ENCODE peak calls at places on chromosomes 11 and 22, in four cellular contexts. One of them, this sample, is unnamed.

GRCh38 chr11:45710561-45710960 is 45.1 kb upstream of the CHST1 start:
- DNase-seq in GM12891: no peak
- DNase-seq in K562: no peak
- DNase-seq in GM12878: no peak
- DNase-seq in this sample: no peak

GRCh38 chr11:32090774-32091370 is at the start of gene RCN1:
- DNase-seq in GM12891: peak; percentile 54
- DNase-seq in K562: peak; percentile 51
- DNase-seq in GM12878: no peak
- DNase-seq in this sample: peak; percentile 16

GRCh38 chr22:23047265-23047664 is 23.1 kb upstream of the GNAZ start:
- DNase-seq in GM12891: no peak
- DNase-seq in K562: no peak
- DNase-seq in GM12878: no peak
- DNase-seq in this sample: no peak

GRCh38 chr11:36454991-36455611 is 55.0 kb downstream of the TRAF6 start:
- DNase-seq in GM12891: no peak
- DNase-seq in K562: no peak
- DNase-seq in GM12878: no peak
- DNase-seq in this sample: no peak

GRCh38 chr22:41752011-41752975 is 48.2 kb upstream of the CCDC134 start:
- DNase-seq in GM12891: no peak
- DNase-seq in K562: no peak
- DNase-seq in GM12878: peak; percentile 66
- DNase-seq in this sample: no peak

GRCh38 chr11:35735903-35736302 is 73.3 kb downstream of the TRIM44 start:
- DNase-seq in GM12891: no peak
- DNase-seq in K562: no peak
- DNase-seq in GM12878: no peak
- DNase-seq in this sample: no peak

GRCh38 chr11:27358306-27358705 is 4.7 kb downstream of the CCDC34 start:
- DNase-seq in GM12891: no peak
- DNase-seq in K562: no peak
- DNase-seq in GM12878: no peak
- DNase-seq in this sample: peak; percentile 46

GRCh38 chr11:30917859-30918478 is 331.8 kb upstream of the MPPED2 start:
- DNase-seq in GM12891: peak; percentile 7
- DNase-seq in K562: peak; percentile 35
- DNase-seq in GM12878: no peak
- DNase-seq in this sample: no peak

GRCh38 chr22:19546680-19547079 is 22.5 kb upstream of the CLDN5 start:
- DNase-seq in GM12891: no peak
- DNase-seq in K562: no peak
- DNase-seq in GM12878: no peak
- DNase-seq in this sample: peak; percentile 59

GRCh38 chr11:32003335-32003734 is 87.5 kb upstream of the RCN1 start:
- DNase-seq in GM12891: no peak
- DNase-seq in K562: no peak
- DNase-seq in GM12878: no peak
- DNase-seq in this sample: no peak

GRCh38 chr22:22215659-22216449 is 28.7 kb upstream of the VPREB1 start:
- DNase-seq in GM12891: no peak
- DNase-seq in K562: no peak
- DNase-seq in GM12878: no peak
- DNase-seq in this sample: no peak

GRCh38 chr11:66190776-66191175 is 77.7 kb upstream of the RAB1B start:
- DNase-seq in GM12891: no peak
- DNase-seq in K562: no peak
- DNase-seq in GM12878: no peak
- DNase-seq in this sample: no peak

GRCh38 chr22:35034963-35035362 is 31.0 kb upstream of the ISX start:
- DNase-seq in GM12891: no peak
- DNase-seq in K562: no peak
- DNase-seq in GM12878: no peak
- DNase-seq in this sample: no peak

GRCh38 chr22:30240541-30241417 is 5.8 kb downstream of the LIF start:
- DNase-seq in GM12891: no peak
- DNase-seq in K562: no peak
- DNase-seq in GM12878: no peak
- DNase-seq in this sample: no peak

GRCh38 chr22:37242395-37242918 is 1.6 kb downstream of the RAC2 start:
- DNase-seq in GM12891: peak; percentile 80
- DNase-seq in K562: peak; percentile 78
- DNase-seq in GM12878: peak; percentile 92
- DNase-seq in this sample: peak; percentile 99

GRCh38 chr11:12599408-12600143 is 74.6 kb upstream of the TEAD1 start:
- DNase-seq in GM12891: peak; percentile 32
- DNase-seq in K562: peak; percentile 68
- DNase-seq in GM12878: peak; percentile 2
- DNase-seq in this sample: no peak

GRCh38 chr22:47205081-47205491 is 442.6 kb downstream of the TBC1D22A start:
- DNase-seq in GM12891: no peak
- DNase-seq in K562: no peak
- DNase-seq in GM12878: no peak
- DNase-seq in this sample: no peak

GRCh38 chr11:118705796-118706545 is 26.5 kb upstream of the TREH start:
- DNase-seq in GM12891: no peak
- DNase-seq in K562: no peak
- DNase-seq in GM12878: no peak
- DNase-seq in this sample: no peak

GRCh38 chr11:119320593-119321524 is 3.9 kb upstream of the MCAM start:
- DNase-seq in GM12891: peak; percentile 86
- DNase-seq in K562: peak; percentile 83
- DNase-seq in GM12878: no peak
- DNase-seq in this sample: no peak

GRCh38 chr22:39311592-39312400 is 7.6 kb downstream of the RPL3 start:
- DNase-seq in GM12891: no peak
- DNase-seq in K562: no peak
- DNase-seq in GM12878: no peak
- DNase-seq in this sample: peak; percentile 32

GRCh38 chr22:18994780-18995711 is 59.0 kb upstream of the PRODH start:
- DNase-seq in GM12891: no peak
- DNase-seq in K562: peak; percentile 37
- DNase-seq in GM12878: no peak
- DNase-seq in this sample: no peak

GRCh38 chr22:48380016-48380665 is 1447.5 kb downstream of the BRD1 start:
- DNase-seq in GM12891: no peak
- DNase-seq in K562: no peak
- DNase-seq in GM12878: no peak
- DNase-seq in this sample: no peak

GRCh38 chr22:30438559-30438958 is 13.0 kb downstream of the MTFP1 start:
- DNase-seq in GM12891: no peak
- DNase-seq in K562: peak; percentile 19
- DNase-seq in GM12878: no peak
- DNase-seq in this sample: no peak

GRCh38 chr11:66172146-66172545 is 96.3 kb upstream of the RAB1B start:
- DNase-seq in GM12891: no peak
- DNase-seq in K562: no peak
- DNase-seq in GM12878: no peak
- DNase-seq in this sample: no peak

GRCh38 chr11:134542401-134543143 is 130.5 kb upstream of the B3GAT1 start:
- DNase-seq in GM12891: no peak
- DNase-seq in K562: no peak
- DNase-seq in GM12878: no peak
- DNase-seq in this sample: no peak

GRCh38 chr11:42524534-42525227 is 787.1 kb upstream of the API5 start:
- DNase-seq in GM12891: peak; percentile 8
- DNase-seq in K562: peak; percentile 18
- DNase-seq in GM12878: peak; percentile 5
- DNase-seq in this sample: peak; percentile 52

GRCh38 chr11:65699306-65699705 is 12.7 kb upstream of the KAT5 start:
- DNase-seq in GM12891: no peak
- DNase-seq in K562: no peak
- DNase-seq in GM12878: no peak
- DNase-seq in this sample: no peak

GRCh38 chr22:36055376-36056310 is 27.0 kb upstream of the RBFOX2 start:
- DNase-seq in GM12891: no peak
- DNase-seq in K562: no peak
- DNase-seq in GM12878: no peak
- DNase-seq in this sample: no peak

GRCh38 chr11:105960252-105961245 is 61.5 kb downstream of the MSANTD4 start:
- DNase-seq in GM12891: no peak
- DNase-seq in K562: peak; percentile 13
- DNase-seq in GM12878: no peak
- DNase-seq in this sample: no peak

DNA sequence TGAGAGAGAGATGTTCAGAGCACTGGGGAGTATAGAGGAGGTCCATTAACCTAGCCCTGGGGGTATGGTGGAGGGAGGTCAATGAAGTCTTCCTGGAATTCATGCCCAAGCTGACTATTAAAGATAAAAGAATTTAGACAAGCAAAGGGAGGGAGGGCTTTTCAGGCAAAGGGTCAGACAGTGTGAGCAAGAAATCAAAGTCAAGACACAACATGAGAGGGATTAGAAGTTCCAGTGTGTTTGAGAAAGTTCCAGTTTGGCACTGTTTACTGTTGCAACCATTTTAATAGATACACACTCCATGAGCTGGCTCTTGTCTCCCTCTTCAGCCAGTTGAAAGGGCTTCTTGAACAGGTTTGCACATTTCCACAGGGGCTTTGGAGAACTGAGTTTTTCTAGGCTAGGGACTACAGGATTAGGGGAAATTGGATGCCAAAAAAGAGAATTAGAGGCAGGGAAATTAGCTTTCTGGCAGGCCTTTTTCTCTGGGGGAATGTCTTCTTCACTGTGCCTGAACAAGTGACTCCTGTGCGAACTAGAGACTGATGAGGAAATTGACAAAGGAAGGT is 14.7 kb upstream of the NNMT start:
- DNase-seq in GM12891: no peak
- DNase-seq in K562: no peak
- DNase-seq in GM12878: no peak
- DNase-seq in this sample: no peak
- TF ChIP-seq POLR2AphosphoS5 in GM12891: no peak
- TF ChIP-seq POLR2AphosphoS5 in K562: no peak
- TF ChIP-seq POLR2AphosphoS5 in GM12878: no peak
- TF ChIP-seq POLR2AphosphoS5 in this sample: no peak

GRCh38 chr11:33802414-33802950 is 28.2 kb upstream of the FBXO3 start:
- DNase-seq in GM12891: no peak
- DNase-seq in K562: peak; percentile 28
- DNase-seq in GM12878: no peak
- DNase-seq in this sample: peak; percentile 11
- TF ChIP-seq SPI1 in GM12891: no peak
- TF ChIP-seq SPI1 in K562: no peak
- TF ChIP-seq SPI1 in GM12878: no peak
- TF ChIP-seq SPI1 in this sample: no peak

DNA sequence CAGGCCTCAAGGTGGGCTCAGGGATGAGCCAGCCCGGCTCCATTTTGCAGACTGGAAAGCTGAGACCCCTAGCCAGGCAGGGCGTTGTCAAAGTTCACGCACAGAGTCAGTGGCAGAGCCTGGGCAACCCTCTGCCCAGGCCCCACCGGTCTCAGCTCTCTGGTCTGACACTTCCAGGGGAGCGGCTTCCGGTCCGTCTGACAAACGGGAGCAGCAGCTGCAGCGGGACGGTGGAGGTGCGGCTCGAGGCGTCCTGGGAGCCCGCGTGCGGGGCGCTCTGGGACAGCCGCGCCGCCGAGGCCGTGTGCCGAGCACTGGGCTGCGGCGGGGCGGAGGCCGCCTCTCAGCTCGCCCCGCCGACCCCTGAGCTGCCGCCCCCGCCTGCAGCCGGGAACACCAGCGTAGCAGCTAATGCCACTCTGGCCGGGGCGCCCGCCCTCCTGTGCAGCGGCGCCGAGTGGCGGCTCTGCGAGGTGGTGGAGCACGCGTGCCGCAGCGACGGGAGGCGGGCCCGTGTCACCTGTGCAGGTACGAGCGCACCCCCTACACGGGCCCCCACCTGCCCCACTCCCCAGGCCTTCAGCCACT is 36.0 kb downstream of the CD6 start:
- DNase-seq in GM12891: peak; percentile 59
- DNase-seq in K562: no peak
- DNase-seq in GM12878: no peak
- DNase-seq in this sample: no peak
- TF ChIP-seq POLR2AphosphoS5 in GM12891: no peak
- TF ChIP-seq POLR2AphosphoS5 in K562: no peak
- TF ChIP-seq POLR2AphosphoS5 in GM12878: no peak
- TF ChIP-seq POLR2AphosphoS5 in this sample: no peak

DNA sequence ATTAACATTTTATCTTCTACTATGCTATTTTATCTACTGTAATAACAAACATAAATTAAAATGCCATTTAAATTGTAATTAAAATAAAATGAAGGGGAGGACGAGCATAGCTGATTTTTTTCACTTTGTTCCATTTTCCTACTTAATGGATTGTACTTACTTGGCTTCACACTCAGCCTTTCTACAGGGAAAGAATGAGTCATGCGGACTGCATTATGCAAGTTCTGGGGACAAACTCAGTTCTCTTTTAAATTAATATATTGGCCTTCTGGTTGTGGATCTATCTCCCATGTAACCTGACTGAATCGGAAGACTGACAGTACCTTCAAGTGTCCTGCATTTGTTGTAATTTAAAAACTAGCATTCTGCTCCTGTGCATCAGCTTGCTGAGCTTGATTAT is 12.3 kb downstream of the OR8D1 start:
- DNase-seq in GM12891: no peak
- DNase-seq in K562: no peak
- DNase-seq in GM12878: no peak
- DNase-seq in this sample: peak; percentile 53
- TF ChIP-seq SPI1 in GM12891: no peak
- TF ChIP-seq SPI1 in K562: no peak
- TF ChIP-seq SPI1 in GM12878: no peak
- TF ChIP-seq SPI1 in this sample: no peak

GRCh38 chr11:96334219-96334618 is 8.8 kb downstream of the MAML2 start:
- DNase-seq in GM12891: no peak
- DNase-seq in K562: no peak
- DNase-seq in GM12878: no peak
- DNase-seq in this sample: no peak
- TF ChIP-seq POLR2AphosphoS5 in GM12891: no peak
- TF ChIP-seq POLR2AphosphoS5 in K562: no peak
- TF ChIP-seq POLR2AphosphoS5 in GM12878: no peak
- TF ChIP-seq POLR2AphosphoS5 in this sample: no peak

This sample was measured in HL-60.